ENCODE peak calls at places on chromosomes 13 and 19, in seven cellular contexts. J, I, A, F, G, T and D are unnamed samples.

GRCh38 chr19:9981406-9982260 is 28.7 kb downstream of the COL5A3 start:
- DNase-seq in T (no peak), A (no peak), F (no peak), G (no peak), I (no peak), J (no peak), D (no peak)

GRCh38 chr19:34243876-34244578 is 10.3 kb upstream of the GARRE1 start:
- DNase-seq in T (no peak), A (no peak), F (no peak), J (no peak), G (no peak), I (no peak), D (no peak)

GRCh38 chr13:69903081-69903480 is 204.5 kb upstream of the ATXN8OS start:
- DNase-seq in A (no peak), I (no peak), G (no peak), F (no peak), J (peak; percentile 84), T (no peak), D (no peak)

GRCh38 chr19:44585371-44586141 is 27.8 kb upstream of the IGSF23 start:
- DNase-seq in I (no peak), T (no peak), A (no peak), J (peak; percentile 39), G (no peak), F (no peak), D (peak; percentile 34)

GRCh38 chr19:40576181-40576584 is 490 bp upstream of the SHKBP1 start:
- DNase-seq in I (no peak), A (no peak), F (no peak), T (no peak), J (no peak), G (no peak), D (no peak)

GRCh38 chr13:24270639-24271131 is 38.7 kb upstream of the C1QTNF9 start:
- DNase-seq in T (no peak), F (peak; percentile 65), J (peak; percentile 61), A (peak; percentile 85), G (peak; percentile 71), I (no peak), D (no peak)

GRCh38 chr19:49761249-49761624 is 1.9 kb downstream of the TSKS start:
- DNase-seq in T (no peak), G (no peak), A (no peak), I (no peak), J (no peak), F (no peak), D (no peak)

GRCh38 chr19:35355851-35356460 is 2.3 kb upstream of the FFAR3 start:
- DNase-seq in I (no peak), T (no peak), F (no peak), A (peak; percentile 48), J (no peak), G (no peak), D (no peak)

GRCh38 chr19:34181111-34181864 is 9.0 kb downstream of the LSM14A start:
- DNase-seq in I (no peak), F (no peak), T (no peak), A (no peak), G (no peak), J (no peak), D (no peak)

GRCh38 chr19:3203754-3204645 is 18.3 kb downstream of the NCLN start:
- DNase-seq in T (no peak), F (no peak), J (no peak), G (no peak), I (no peak), A (no peak), D (no peak)

GRCh38 chr19:45780146-45780447 is 2.2 kb downstream of the DMPK start:
- DNase-seq in I (no peak), J (no peak), T (no peak), G (no peak), A (no peak), F (no peak), D (no peak)

GRCh38 chr19:45777395-45777961 is 4.8 kb downstream of the DMPK start:
- DNase-seq in A (no peak), G (no peak), J (no peak), F (no peak), T (no peak), I (no peak), D (no peak)

GRCh38 chr19:45780448-45781281 is 1.6 kb downstream of the DMPK start:
- DNase-seq in I (no peak), G (no peak), F (no peak), J (no peak), T (no peak), A (no peak), D (no peak)

GRCh38 chr19:45778010-45778671 is 4.1 kb downstream of the DMPK start:
- DNase-seq in I (no peak), A (no peak), G (no peak), F (no peak), T (no peak), J (no peak), D (no peak)

DNA sequence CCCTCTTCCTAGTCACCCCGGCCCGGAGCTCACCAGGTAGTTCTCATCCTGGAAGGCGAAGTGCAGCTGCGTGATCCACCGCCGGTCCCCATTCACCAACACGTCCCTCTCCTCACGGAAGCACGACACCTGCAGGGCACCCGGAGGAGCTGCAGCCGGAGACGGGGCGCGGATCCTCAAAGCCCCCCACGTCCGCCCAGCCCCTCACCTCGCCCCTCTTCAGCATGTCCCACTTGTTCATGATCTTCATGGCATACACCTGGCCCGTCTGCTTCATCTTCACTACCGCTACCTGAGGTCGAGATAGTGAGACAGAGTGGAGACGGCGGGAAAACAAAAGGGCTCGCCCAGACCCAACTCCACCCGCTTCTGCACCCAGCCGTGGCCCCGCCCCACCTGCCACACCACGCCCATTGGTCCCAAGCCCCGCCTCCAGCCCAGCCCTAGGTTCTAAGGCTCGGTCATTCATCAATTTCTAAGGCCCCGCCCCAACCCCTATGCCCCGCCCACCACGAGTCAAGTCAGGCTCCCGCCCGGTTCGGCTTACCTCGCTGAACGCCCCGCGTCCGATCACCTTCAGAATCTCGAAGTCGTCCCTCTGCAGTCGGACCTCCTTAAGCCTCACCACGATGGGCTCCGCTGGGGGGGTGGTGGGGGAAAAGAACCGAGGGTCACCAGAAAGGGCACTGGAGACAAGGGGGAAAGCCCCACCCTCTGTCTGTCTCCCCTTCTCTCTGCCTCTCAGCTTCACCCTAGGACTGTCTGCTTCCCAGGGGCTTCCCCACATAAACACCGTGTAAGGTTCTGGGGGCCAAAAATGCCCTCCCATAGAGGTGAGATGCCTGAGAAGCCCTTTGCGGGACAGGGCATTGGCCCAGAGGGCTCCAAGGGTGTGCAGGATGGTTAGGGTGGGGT is 2.8 kb downstream of the DMPK start:
- DNase-seq in A (peak; percentile 94), G (peak; percentile 84), T (peak; percentile 91), J (peak; percentile 47), I (no peak), F (peak; percentile 78), D (no peak)
- TF ChIP-seq CTCF in A (peak; percentile 60), G (peak; percentile 79), T (peak; percentile 59), J (peak; percentile 57), I (no peak), F (peak; percentile 59), D (no peak)

GRCh38 chr19:38006361-38007045 is 99.5 kb downstream of the SIPA1L3 start:
- DNase-seq in F (no peak), T (no peak), I (no peak), G (no peak), J (no peak), A (no peak), D (no peak)

GRCh38 chr19:38011426-38011825 is 104.4 kb downstream of the SIPA1L3 start:
- DNase-seq in F (no peak), G (no peak), T (no peak), A (no peak), J (no peak), I (no peak), D (no peak)

GRCh38 chr19:38012290-38012689 is 105.3 kb downstream of the SIPA1L3 start:
- DNase-seq in J (no peak), T (no peak), G (no peak), F (no peak), A (no peak), I (no peak), D (no peak)

GRCh38 chr19:38012944-38013343 is 105.9 kb downstream of the SIPA1L3 start:
- DNase-seq in G (no peak), I (no peak), T (no peak), A (no peak), J (no peak), F (no peak), D (no peak)

GRCh38 chr19:38009650-38010229 is 102.7 kb downstream of the SIPA1L3 start:
- DNase-seq in T (no peak), A (no peak), I (no peak), F (no peak), G (no peak), J (no peak), D (no peak)
- H3K4me3 ChIP-seq in T (no peak overlapping the region), A (no peak overlapping the region), I (no peak overlapping the region), F (no peak overlapping the region), G (no peak overlapping the region), J (no peak overlapping the region), D (no peak overlapping the region)

DNA sequence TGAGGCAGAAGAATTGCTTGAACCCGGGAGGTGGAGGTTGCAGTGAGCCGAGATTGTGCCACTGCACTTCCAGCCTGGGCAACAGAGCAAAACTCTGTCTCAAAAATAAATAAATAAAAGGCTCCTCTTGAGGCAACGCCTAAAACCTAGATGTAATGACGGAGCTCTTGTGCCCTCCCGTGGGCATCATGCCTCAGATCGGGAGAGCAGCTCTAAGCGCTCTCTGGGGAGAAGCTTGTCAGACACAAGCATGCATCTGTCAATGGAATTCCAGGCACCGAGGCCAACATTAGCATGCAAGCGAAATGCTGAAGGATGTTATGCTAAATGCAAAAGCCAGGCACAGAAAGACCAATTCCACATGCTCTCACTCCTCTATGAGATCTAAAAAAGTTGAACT is 45.6 kb upstream of the MRI1 start:
- DNase-seq in F (peak; percentile 34), T (no peak), G (no peak), A (no peak), J (peak; percentile 66), I (peak; percentile 36), D (peak; percentile 43)
- TF ChIP-seq CTCF in F (peak; percentile 62), T (peak; percentile 40), G (peak; percentile 37), A (peak; percentile 12), J (peak; percentile 44), I (peak; percentile 49), D (peak; percentile 59)

DNA sequence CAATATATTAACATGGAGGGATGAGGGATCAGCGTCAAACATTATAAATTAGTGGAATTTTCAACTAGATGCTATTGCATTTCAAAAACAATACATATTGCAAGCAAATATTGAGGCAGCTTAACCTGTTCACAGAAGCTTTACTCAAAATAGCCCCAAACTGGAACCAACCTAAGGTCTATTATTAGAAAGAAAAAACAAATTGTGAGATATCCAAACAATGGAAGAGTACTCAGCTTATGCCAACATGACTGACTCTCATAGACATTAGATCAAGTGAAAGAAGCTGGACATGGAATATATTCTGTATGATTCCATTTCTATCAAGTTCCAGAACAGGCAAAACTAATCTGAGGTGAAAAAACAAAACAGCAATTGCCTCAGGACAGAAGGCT is 27.6 kb upstream of the NEK3 start:
- DNase-seq in G (no peak), A (no peak), F (no peak), J (no peak), I (no peak), T (no peak), D (no peak)
- H3K4me3 ChIP-seq in G (no peak overlapping the region), A (no peak overlapping the region), F (peak overlapping the region; percentile 0), J (no peak overlapping the region), I (no peak overlapping the region), T (no peak overlapping the region), D (no peak overlapping the region)

GRCh38 chr19:1167687-1168561 is 6.1 kb downstream of the SBNO2 start:
- DNase-seq in J (no peak), F (no peak), I (no peak), G (no peak), T (no peak), A (peak; percentile 65), D (no peak)
- TF ChIP-seq CTCF in J (no peak), F (no peak), I (no peak), G (no peak), T (no peak), A (no peak), D (no peak)

GRCh38 chr13:76993473-76993872 is 1.6 kb downstream of the CLN5 start:
- DNase-seq in A (no peak), I (no peak), F (no peak), T (no peak), G (no peak), J (no peak), D (no peak)
- H3K4me3 ChIP-seq in A (peak overlapping the region; percentile 59), I (no peak overlapping the region), F (peak overlapping the region; percentile 77), T (peak overlapping the region; percentile 91), G (no peak overlapping the region), J (no peak overlapping the region), D (no peak overlapping the region)